ENCODE peak calls at places on chromosomes 12 and 14, in ten cellular contexts. H is uterus; M is left lung; F is thyroid gland; N is MM.1S; S is left ventricle myocardium inferior; P is OCI-LY7; X is K562; A is CD8-positive, alpha-beta T cell; Q is HCT116. Y is an unnamed sample.

GRCh38 chr12:106739815-106740552 is 34.5 kb upstream of the RIC8B start:
- DNase-seq in H (no peak), M (no peak), F (no peak), N (no peak), S (no peak), P (no peak), X (peak; percentile 50), A (no peak), Q (no peak), Y (no peak)

GRCh38 chr12:116099664-116100432 is 177.6 kb downstream of the MED13L start:
- DNase-seq in H (no peak), M (no peak), F (no peak), N (no peak), S (no peak), P (no peak), X (no peak), A (no peak), Q (no peak), Y (no peak)

GRCh38 chr14:21101802-21102413 is 1.0 kb downstream of the TMEM253 start:
- DNase-seq in H (no peak), M (no peak), F (no peak), N (no peak), S (no peak), P (no peak), X (peak; percentile 59), A (no peak), Q (no peak), Y (no peak)

GRCh38 chr12:75766263-75767160 is 255.1 kb upstream of the KRR1 start:
- DNase-seq in H (no peak), M (no peak), F (peak; percentile 61), N (no peak), S (no peak), P (no peak), X (no peak), A (no peak), Q (peak; percentile 88), Y (peak; percentile 67)

GRCh38 chr12:59452259-59452658 is 143.6 kb upstream of the SLC16A7 start:
- DNase-seq in H (no peak), M (no peak), F (no peak), N (no peak), S (no peak), P (no peak), X (no peak), A (no peak), Q (no peak), Y (peak; percentile 5)

GRCh38 chr12:14403293-14403692 is 37.8 kb downstream of the ATF7IP start:
- DNase-seq in H (no peak), M (no peak), F (no peak), N (no peak), S (no peak), P (no peak), X (no peak), A (no peak), Q (no peak), Y (no peak)

GRCh38 chr14:53458368-53458814 is 305.3 kb upstream of the DDHD1 start:
- DNase-seq in H (no peak), M (no peak), F (no peak), N (no peak), S (no peak), P (no peak), X (no peak), A (no peak), Q (peak; percentile 87), Y (peak; percentile 53)

GRCh38 chr12:104533134-104533533 is 76.4 kb downstream of the CHST11 start:
- DNase-seq in H (no peak), M (no peak), F (no peak), N (no peak), S (no peak), P (no peak), X (no peak), A (no peak), Q (no peak), Y (no peak)

GRCh38 chr12:46874642-46875041 is 48.8 kb upstream of the SLC38A4 start:
- DNase-seq in H (no peak), M (no peak), F (no peak), N (no peak), S (peak; percentile 40), P (no peak), X (no peak), A (no peak), Q (no peak), Y (peak; percentile 31)

DNA sequence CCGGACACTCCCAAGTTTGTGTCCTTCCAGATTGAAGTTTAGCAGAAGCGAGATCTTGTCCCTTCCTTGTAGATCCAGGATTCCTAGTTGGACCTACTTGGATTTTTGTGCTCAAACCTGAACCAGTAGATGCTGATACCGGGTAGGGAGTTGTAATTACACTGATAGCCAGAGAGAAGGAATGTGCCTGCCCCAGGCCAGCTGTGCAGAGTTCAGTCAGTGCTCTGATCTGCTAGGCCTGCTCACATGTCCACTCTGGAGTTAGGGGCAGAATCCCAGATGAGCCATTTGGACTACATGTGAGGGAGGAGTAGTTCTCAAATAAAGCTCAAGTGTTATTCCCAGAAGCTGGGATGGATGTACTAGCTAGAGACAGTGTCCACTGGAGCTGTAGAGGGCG is 65.7 kb downstream of the PRKCH start:
- DNase-seq in H (no peak), M (no peak), F (no peak), N (no peak), S (no peak), P (no peak), X (no peak), A (no peak), Q (no peak), Y (no peak)
- TF ChIP-seq CTCF in H (no peak), M (no peak), F (no peak), N (no peak), S (no peak), P (no peak), X (no peak), A (no peak), Q (no peak), Y (no peak)

GRCh38 chr14:44873536-44873935 is 88.2 kb downstream of the KLHL28 start:
- DNase-seq in H (no peak), M (no peak), F (no peak), N (no peak), S (no peak), P (no peak), X (no peak), A (no peak), Q (no peak), Y (no peak)
- H3K4me3 ChIP-seq in H (no peak overlapping the region), M (no peak overlapping the region), F (no peak overlapping the region), N (no peak overlapping the region), S (no peak overlapping the region), P (no peak overlapping the region), X (no peak overlapping the region), A (no peak overlapping the region), Q (no peak overlapping the region), Y (no peak overlapping the region)

GRCh38 chr14:104102282-104102914 is 16.9 kb downstream of the ASPG start:
- DNase-seq in H (no peak), M (peak; percentile 68), F (no peak), N (no peak), S (peak; percentile 9), P (no peak), X (no peak), A (no peak), Q (no peak), Y (no peak)
- H3K4me1 ChIP-seq in H (no peaks in the 10 kb centered on the region), M (peaks cover 8% of the 10 kb centered on the region), F (no peaks in the 10 kb centered on the region), N (no peaks in the 10 kb centered on the region), S (peaks cover 7% of the 10 kb centered on the region), P (no peaks in the 10 kb centered on the region), X (peaks cover 12% of the 10 kb centered on the region), A (no peaks in the 10 kb centered on the region), Q (peaks cover 7% of the 10 kb centered on the region), Y (no peaks in the 10 kb centered on the region)

GRCh38 chr14:22598896-22599244 is 770 bp downstream of the ABHD4 start:
- DNase-seq in H (peak; percentile 72), M (no peak), F (peak; percentile 71), N (peak; percentile 57), S (no peak), P (peak; percentile 53), X (peak; percentile 68), A (peak; percentile 28), Q (peak; percentile 16), Y (peak; percentile 74)
- TF ChIP-seq CTCF in H (peak; percentile 32), M (peak; percentile 16), F (peak; percentile 42), N (peak; percentile 27), S (peak; percentile 17), P (peak; percentile 66), X (no peak), A (no peak), Q (peak; percentile 17), Y (no peak)

GRCh38 chr12:72293701-72294100 is 21.5 kb downstream of the TRHDE start:
- DNase-seq in H (no peak), M (peak; percentile 37), F (no peak), N (no peak), S (no peak), P (no peak), X (no peak), A (no peak), Q (no peak), Y (no peak)

GRCh38 chr12:72297666-72298065 is 25.5 kb downstream of the TRHDE start:
- DNase-seq in H (no peak), M (no peak), F (no peak), N (no peak), S (no peak), P (no peak), X (no peak), A (no peak), Q (no peak), Y (no peak)

GRCh38 chr12:72295101-72295500 is 22.9 kb downstream of the TRHDE start:
- DNase-seq in H (no peak), M (peak; percentile 58), F (no peak), N (no peak), S (no peak), P (no peak), X (no peak), A (no peak), Q (no peak), Y (no peak)

GRCh38 chr12:72296389-72296788 is 24.2 kb downstream of the TRHDE start:
- DNase-seq in H (no peak), M (no peak), F (no peak), N (no peak), S (no peak), P (no peak), X (no peak), A (no peak), Q (peak; percentile 92), Y (no peak)

DNA sequence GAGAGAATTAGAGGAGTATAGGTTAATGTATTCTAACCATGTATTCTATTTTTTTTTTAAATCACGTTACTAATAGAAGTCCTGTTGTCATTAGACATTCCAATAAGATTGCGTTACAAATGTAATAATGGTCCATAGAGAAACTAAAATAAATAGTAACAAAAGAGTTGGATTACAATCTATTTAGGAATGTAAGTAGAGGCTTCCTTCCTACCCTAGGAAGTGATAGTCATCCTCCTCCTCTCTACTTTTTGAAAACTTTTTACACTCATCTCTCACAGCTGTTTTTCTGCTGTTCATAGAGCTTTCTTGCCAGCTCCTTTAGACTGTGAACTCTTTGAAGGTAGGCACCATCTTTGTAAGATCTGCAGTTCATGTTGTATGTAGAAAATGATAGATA is 23.6 kb downstream of the TRHDE start:
- DNase-seq in H (no peak), M (no peak), F (no peak), N (no peak), S (no peak), P (no peak), X (no peak), A (no peak), Q (no peak), Y (no peak)
- H3K4me3 ChIP-seq in H (no peak overlapping the region), M (no peak overlapping the region), F (no peak overlapping the region), N (no peak overlapping the region), S (no peak overlapping the region), P (no peak overlapping the region), X (no peak overlapping the region), A (no peak overlapping the region), Q (peak overlapping the region; percentile 37), Y (no peak overlapping the region)